ENCODE peak calls at places on chromosome 6, in seven cellular contexts. S is hepatocyte; E is EH; D is choroid plexus epithelial cell; L is DND-41; A is stimulated activated CD4-positive, alpha-beta T cell treated with anti-CD3 and anti-CD28 coated beads, Interleukin-1b, Interleukin-23, amount 100 ng/mL, for 1 hour; U is activated CD4-positive, alpha-beta T cell treated with anti-CD3 and anti-CD28 coated beads, Interleukin-2, amount 50 U/mL, for 4 hours. X is an unnamed sample.

GRCh38 chr6:136579800-136580199 is 29.6 kb upstream of the MAP7 start:
- DNase-seq in S (no peak), E (no peak), D (peak), L (no peak), A (no peak), U (no peak), X (no peak)

GRCh38 chr6:7215798-7216231 is 97.2 kb downstream of the SSR1 start:
- DNase-seq in S (no peak), E (no peak), D (no peak), L (no peak), A (no peak), U (no peak), X (no peak)

GRCh38 chr6:52640916-52641315 is 30.0 kb upstream of the TMEM14A start:
- DNase-seq in S (no peak), E (no peak), D (no peak), L (no peak), A (no peak), U (no peak), X (no peak)

GRCh38 chr6:52642381-52642780 is 28.5 kb upstream of the TMEM14A start:
- DNase-seq in S (no peak), E (no peak), D (no peak), L (no peak), A (no peak), U (no peak), X (no peak)

GRCh38 chr6:143682805-143683204 is 5.0 kb downstream of the PHACTR2 start:
- DNase-seq in S (no peak), E (no peak), D (no peak), L (no peak), A (no peak), U (no peak), X (no peak)

GRCh38 chr6:159168536-159169192 is 536 bp upstream of the FNDC1 start:
- DNase-seq in S (peak), E (peak), D (no peak), L (no peak), A (no peak), U (no peak), X (peak)

GRCh38 chr6:75802366-75802765 is 53.3 kb downstream of the MYO6 start:
- DNase-seq in S (no peak), E (peak), D (no peak), L (no peak), A (no peak), U (no peak), X (no peak)

GRCh38 chr6:151004415-151005024 is 139.0 kb downstream of the MTHFD1L start:
- DNase-seq in S (no peak), E (peak), D (peak), L (no peak), A (no peak), U (no peak), X (peak)

GRCh38 chr6:104306206-104306605 is 553.5 kb downstream of the HACE1 start:
- DNase-seq in S (no peak), E (no peak), D (peak), L (no peak), A (no peak), U (no peak), X (no peak)

GRCh38 chr6:62681108-62681507 is 395.1 kb upstream of the KHDRBS2 start:
- DNase-seq in S (no peak), E (no peak), D (no peak), L (no peak), A (no peak), U (no peak), X (no peak)

GRCh38 chr6:7528565-7528964 is 12.9 kb upstream of the DSP start:
- DNase-seq in S (no peak), E (peak), D (peak), L (no peak), A (no peak), U (no peak), X (no peak)

GRCh38 chr6:127484207-127484858 is 25.1 kb upstream of the KIAA0408 start:
- DNase-seq in S (no peak), E (peak), D (peak), L (no peak), A (no peak), U (no peak), X (no peak)

GRCh38 chr6:167650730-167651129 is 176.0 kb upstream of the AFDN start:
- DNase-seq in S (no peak), E (no peak), D (no peak), L (no peak), A (no peak), U (no peak), X (no peak)

GRCh38 chr6:4640139-4640538 is 136.1 kb upstream of the CDYL start:
- DNase-seq in S (no peak), E (peak), D (peak), L (no peak), A (no peak), U (no peak), X (no peak)

GRCh38 chr6:44237021-44237812 is 9.7 kb upstream of the HSP90AB1 start:
- DNase-seq in S (peak), E (peak), D (peak), L (peak), A (no peak), U (peak), X (peak)

X was measured in Calu3.